ENCODE peak calls at places on chromosomes 2 and 18, in six cellular contexts. One of them, this sample, is unnamed.

GRCh38 chr18:55078289-55078916 is 119.1 kb upstream of the CCDC68 start:
- DNase-seq in PC-3: peak
- DNase-seq in transverse colon: no peak
- DNase-seq in spleen: no peak
- DNase-seq in fibroblast of mammary gland: no peak
- DNase-seq in MM.1S: no peak
- DNase-seq in this sample: peak

GRCh38 chr2:121707920-121708361 is 28.7 kb downstream of the NIFK start:
- DNase-seq in PC-3: no peak
- DNase-seq in transverse colon: peak
- DNase-seq in spleen: no peak
- DNase-seq in fibroblast of mammary gland: no peak
- DNase-seq in MM.1S: no peak
- DNase-seq in this sample: peak

GRCh38 chr2:180524458-180524857 is 455.9 kb upstream of the UBE2E3 start:
- DNase-seq in PC-3: no peak
- DNase-seq in transverse colon: no peak
- DNase-seq in spleen: no peak
- DNase-seq in fibroblast of mammary gland: peak
- DNase-seq in MM.1S: no peak
- DNase-seq in this sample: no peak

GRCh38 chr18:46679846-46680598 is 23.0 kb upstream of the LOXHD1 start:
- DNase-seq in PC-3: no peak
- DNase-seq in transverse colon: no peak
- DNase-seq in spleen: no peak
- DNase-seq in fibroblast of mammary gland: no peak
- DNase-seq in MM.1S: no peak
- DNase-seq in this sample: no peak

GRCh38 chr2:47339745-47340541 is 63.0 kb upstream of the MSH2 start:
- DNase-seq in PC-3: peak
- DNase-seq in transverse colon: peak
- DNase-seq in spleen: no peak
- DNase-seq in fibroblast of mammary gland: peak
- DNase-seq in MM.1S: no peak
- DNase-seq in this sample: peak

GRCh38 chr2:228532233-228532632 is 350.7 kb upstream of the SPHKAP start:
- DNase-seq in PC-3: no peak
- DNase-seq in transverse colon: no peak
- DNase-seq in spleen: no peak
- DNase-seq in fibroblast of mammary gland: no peak
- DNase-seq in MM.1S: peak
- DNase-seq in this sample: no peak

GRCh38 chr2:147125145-147125544 is 719.7 kb upstream of the ACVR2A start:
- DNase-seq in PC-3: no peak
- DNase-seq in transverse colon: no peak
- DNase-seq in spleen: no peak
- DNase-seq in fibroblast of mammary gland: no peak
- DNase-seq in MM.1S: no peak
- DNase-seq in this sample: no peak

GRCh38 chr2:70728128-70728527 is 39.9 kb downstream of the ADD2 start:
- DNase-seq in PC-3: no peak
- DNase-seq in transverse colon: no peak
- DNase-seq in spleen: no peak
- DNase-seq in fibroblast of mammary gland: no peak
- DNase-seq in MM.1S: no peak
- DNase-seq in this sample: peak

GRCh38 chr2:30237346-30238142 is 6.2 kb downstream of the LBH start:
- DNase-seq in PC-3: no peak
- DNase-seq in transverse colon: no peak
- DNase-seq in spleen: peak
- DNase-seq in fibroblast of mammary gland: peak
- DNase-seq in MM.1S: no peak
- DNase-seq in this sample: no peak
- H3K4me3 ChIP-seq in PC-3: no peak
- H3K4me3 ChIP-seq in transverse colon: no peak
- H3K4me3 ChIP-seq in spleen: no peak
- H3K4me3 ChIP-seq in fibroblast of mammary gland: no peak
- H3K4me3 ChIP-seq in MM.1S: no peak
- H3K4me3 ChIP-seq in this sample: no peak

GRCh38 chr18:49884959-49885358 is 71.6 kb upstream of the ACAA2 start:
- DNase-seq in PC-3: no peak
- DNase-seq in transverse colon: no peak
- DNase-seq in spleen: no peak
- DNase-seq in fibroblast of mammary gland: no peak
- DNase-seq in MM.1S: no peak
- DNase-seq in this sample: peak

GRCh38 chr18:49884465-49884864 is 71.1 kb upstream of the ACAA2 start:
- DNase-seq in PC-3: no peak
- DNase-seq in transverse colon: no peak
- DNase-seq in spleen: no peak
- DNase-seq in fibroblast of mammary gland: no peak
- DNase-seq in MM.1S: no peak
- DNase-seq in this sample: no peak

GRCh38 chr18:49890041-49890440 is 76.7 kb upstream of the ACAA2 start:
- DNase-seq in PC-3: no peak
- DNase-seq in transverse colon: no peak
- DNase-seq in spleen: no peak
- DNase-seq in fibroblast of mammary gland: no peak
- DNase-seq in MM.1S: no peak
- DNase-seq in this sample: no peak

GRCh38 chr18:49892148-49892924 is 79.0 kb upstream of the ACAA2 start:
- DNase-seq in PC-3: peak
- DNase-seq in transverse colon: no peak
- DNase-seq in spleen: no peak
- DNase-seq in fibroblast of mammary gland: no peak
- DNase-seq in MM.1S: no peak
- DNase-seq in this sample: peak

DNA sequence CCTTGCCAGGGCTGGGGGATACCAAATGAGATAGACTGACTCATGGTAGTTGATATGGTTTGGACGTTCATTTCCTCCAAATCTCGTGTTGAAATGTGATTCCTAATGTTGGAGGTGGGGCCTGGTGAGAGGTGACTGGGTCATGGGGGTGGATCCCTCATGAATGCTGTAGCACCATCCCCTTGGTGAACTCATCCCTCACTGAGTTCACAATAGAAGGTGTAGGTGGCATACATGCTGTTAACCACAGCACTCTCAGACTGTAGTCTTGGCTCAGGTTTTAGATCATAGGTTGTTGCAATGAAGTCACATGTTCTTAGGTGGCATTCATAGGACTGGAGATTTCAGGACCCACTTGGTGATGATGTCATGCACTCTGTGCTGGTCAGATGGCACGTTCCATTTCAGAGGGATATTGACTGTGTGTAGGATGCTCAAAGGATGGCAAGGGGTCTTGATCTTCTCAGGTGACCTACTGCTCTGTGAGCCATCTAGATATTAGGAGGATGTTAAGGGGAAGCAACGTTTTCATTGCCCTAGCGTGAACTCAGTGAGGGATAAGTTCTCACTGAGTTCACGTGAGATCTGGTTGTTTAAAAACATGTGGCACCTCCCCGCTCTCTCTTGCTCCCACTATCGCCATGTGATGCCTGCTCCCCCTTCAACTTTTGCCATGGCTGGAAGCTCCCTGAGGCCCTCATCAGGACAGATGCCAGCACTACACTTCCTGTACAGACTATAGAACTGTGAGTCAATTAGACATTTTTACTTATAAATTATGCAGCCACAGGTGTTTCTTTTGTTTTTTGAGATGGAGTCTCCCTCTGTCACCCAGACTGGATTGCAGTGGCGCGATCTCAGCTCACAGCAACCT is 73.8 kb upstream of the ACAA2 start:
- DNase-seq in PC-3: peak
- DNase-seq in transverse colon: no peak
- DNase-seq in spleen: no peak
- DNase-seq in fibroblast of mammary gland: no peak
- DNase-seq in MM.1S: no peak
- DNase-seq in this sample: peak
- TF ChIP-seq CTCF in PC-3: no peak
- TF ChIP-seq CTCF in transverse colon: no peak
- TF ChIP-seq CTCF in spleen: no peak
- TF ChIP-seq CTCF in fibroblast of mammary gland: no peak
- TF ChIP-seq CTCF in MM.1S: no peak
- TF ChIP-seq CTCF in this sample: peak

DNA sequence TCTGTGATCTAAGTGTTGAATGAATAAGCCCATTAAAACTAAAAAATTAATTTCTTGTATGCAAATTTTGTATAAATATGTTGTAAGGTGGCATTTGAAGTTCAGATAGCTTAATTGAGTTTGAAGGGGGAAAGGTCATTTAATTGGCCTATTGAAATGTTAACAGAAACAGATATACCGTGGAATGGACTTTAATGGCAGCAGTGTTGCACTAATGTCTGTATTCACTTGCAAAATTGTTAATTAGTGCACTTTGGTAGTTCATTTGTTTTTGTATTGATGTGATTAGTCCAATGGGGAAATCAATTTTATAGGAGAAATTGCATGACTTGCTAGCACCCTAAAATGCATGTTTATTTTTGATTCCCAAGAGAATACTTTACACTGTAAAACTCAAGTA is 41.8 kb upstream of the OTX1 start:
- DNase-seq in PC-3: no peak
- DNase-seq in transverse colon: no peak
- DNase-seq in spleen: no peak
- DNase-seq in fibroblast of mammary gland: no peak
- DNase-seq in MM.1S: no peak
- DNase-seq in this sample: no peak
- H3K4me3 ChIP-seq in PC-3: no peak
- H3K4me3 ChIP-seq in transverse colon: no peak
- H3K4me3 ChIP-seq in spleen: no peak
- H3K4me3 ChIP-seq in fibroblast of mammary gland: no peak
- H3K4me3 ChIP-seq in MM.1S: no peak
- H3K4me3 ChIP-seq in this sample: no peak

DNA sequence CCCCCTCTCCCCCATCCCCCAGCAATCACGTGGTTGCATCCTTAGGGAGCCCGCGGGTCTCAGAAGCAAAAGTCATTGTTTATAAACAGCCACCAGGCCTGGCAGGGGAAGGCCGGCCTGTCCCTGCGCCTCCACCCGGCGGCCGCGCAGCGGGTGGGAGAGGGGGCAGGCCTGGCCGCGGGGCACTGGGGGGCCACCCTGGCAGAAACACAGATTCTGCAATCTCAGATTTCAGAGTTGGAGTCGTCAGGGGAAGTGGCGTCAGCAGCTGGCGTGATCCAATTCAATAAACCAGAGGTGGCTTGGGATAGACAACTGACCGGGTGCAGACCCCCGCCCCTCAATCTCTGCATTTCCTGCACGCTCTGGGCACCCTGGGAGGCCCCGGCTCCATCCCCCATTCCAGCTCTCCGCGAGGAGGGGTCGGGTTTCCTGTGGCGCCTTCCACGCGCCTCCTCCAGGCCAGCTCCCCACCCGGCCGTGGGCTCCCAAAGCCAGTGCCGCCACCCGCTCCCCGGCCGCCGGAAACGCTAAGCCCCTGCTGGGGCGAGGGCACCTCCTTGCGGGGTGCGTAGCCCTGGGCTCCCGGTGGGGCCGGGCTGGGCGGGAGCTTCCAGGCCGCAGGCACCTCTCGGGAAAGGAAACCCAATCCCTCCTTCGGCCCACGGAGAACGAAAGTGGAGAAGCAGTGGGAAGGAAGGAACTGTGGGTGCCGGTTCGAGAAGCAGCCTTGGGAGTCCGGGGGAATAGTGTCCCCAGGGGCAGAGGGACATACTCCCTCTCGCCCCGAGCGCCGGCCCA is 1.1 kb downstream of the BIN1 start:
- DNase-seq in PC-3: peak
- DNase-seq in transverse colon: peak
- DNase-seq in spleen: peak
- DNase-seq in fibroblast of mammary gland: peak
- DNase-seq in MM.1S: no peak
- DNase-seq in this sample: peak
- TF ChIP-seq CTCF in PC-3: no peak
- TF ChIP-seq CTCF in transverse colon: no peak
- TF ChIP-seq CTCF in spleen: no peak
- TF ChIP-seq CTCF in fibroblast of mammary gland: no peak
- TF ChIP-seq CTCF in MM.1S: no peak
- TF ChIP-seq CTCF in this sample: no peak

DNA sequence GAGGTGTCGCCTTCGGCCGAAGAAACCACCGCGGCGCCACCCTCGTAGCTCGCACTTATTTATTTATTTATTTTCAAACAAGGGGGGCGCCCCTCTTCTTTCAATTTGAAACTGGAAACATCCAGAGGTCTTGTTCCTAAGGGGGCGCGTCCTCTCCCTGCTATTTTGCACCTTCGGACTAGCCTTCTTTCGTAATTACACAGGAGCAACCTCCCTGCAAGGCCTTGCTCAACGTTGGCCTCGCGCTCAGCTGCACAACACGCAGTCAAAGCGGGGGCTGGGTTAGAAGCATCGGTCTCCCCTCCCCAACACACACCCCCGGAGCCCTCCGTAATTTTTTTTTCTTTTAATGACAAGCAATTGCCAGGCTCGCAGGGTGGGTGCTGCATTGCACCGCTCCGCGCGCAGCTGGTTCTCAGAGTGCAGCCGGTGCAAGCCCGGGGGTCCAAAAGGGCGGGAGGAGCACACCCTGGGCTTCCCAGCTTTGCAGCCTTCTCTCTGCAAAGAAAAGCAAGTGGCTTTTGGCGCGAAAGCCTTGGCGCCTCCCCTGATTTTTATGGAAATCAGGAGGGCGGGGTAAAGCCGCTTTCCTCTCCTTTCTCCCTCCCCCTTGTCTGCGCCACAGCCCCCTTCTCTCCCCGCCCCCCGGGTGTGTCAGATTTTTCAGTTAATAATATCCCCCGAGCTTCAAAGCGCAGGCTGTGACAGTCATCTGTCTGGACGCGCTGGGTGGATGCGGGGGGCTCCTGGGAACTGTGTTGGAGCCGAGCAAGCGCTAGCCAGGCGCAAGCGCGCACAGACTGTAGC is at the start of gene MYCN:
- DNase-seq in PC-3: no peak
- DNase-seq in transverse colon: peak
- DNase-seq in spleen: no peak
- DNase-seq in fibroblast of mammary gland: peak
- DNase-seq in MM.1S: peak
- DNase-seq in this sample: peak
- H3K4me3 ChIP-seq in PC-3: peak
- H3K4me3 ChIP-seq in transverse colon: peak
- H3K4me3 ChIP-seq in spleen: peak
- H3K4me3 ChIP-seq in fibroblast of mammary gland: no peak
- H3K4me3 ChIP-seq in MM.1S: peak
- H3K4me3 ChIP-seq in this sample: peak

DNA sequence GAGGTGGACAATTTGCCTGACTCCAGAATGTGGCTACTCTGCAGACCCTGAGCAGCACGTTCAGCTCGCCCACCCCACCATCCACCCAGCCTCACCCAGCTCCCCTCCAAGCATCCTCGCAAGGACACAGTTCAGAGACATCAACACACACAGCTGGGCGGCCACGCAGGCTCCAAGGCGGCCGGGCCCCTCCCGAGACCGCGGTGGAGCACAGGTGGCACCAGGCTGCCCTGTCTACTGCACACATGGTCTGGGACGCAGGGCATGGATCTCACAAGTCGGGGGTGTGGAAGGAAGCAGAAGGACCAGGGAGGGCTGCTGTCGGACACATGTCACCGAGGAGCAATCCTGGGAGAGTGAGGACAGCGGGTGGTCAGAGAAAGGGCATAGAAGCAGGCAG is 36.2 kb downstream of the AQP12A start:
- DNase-seq in PC-3: no peak
- DNase-seq in transverse colon: no peak
- DNase-seq in spleen: no peak
- DNase-seq in fibroblast of mammary gland: no peak
- DNase-seq in MM.1S: no peak
- DNase-seq in this sample: no peak
- TF ChIP-seq CTCF in PC-3: no peak
- TF ChIP-seq CTCF in transverse colon: no peak
- TF ChIP-seq CTCF in spleen: no peak
- TF ChIP-seq CTCF in fibroblast of mammary gland: no peak
- TF ChIP-seq CTCF in MM.1S: no peak
- TF ChIP-seq CTCF in this sample: no peak

This sample was measured in epithelial cell of esophagus.